ENCODE peak calls at places on chromosome 10, in nine cellular contexts. H is activated gamma-delta T cell treated with Interleukin-2 at 50 U/mL for 16 hours; O is H9; B is HTR-8/SVneo; P is activated naive CD4-positive, alpha-beta T cell; Y is DMS79; X is bronchial epithelial cell; D is T-helper 9 cell; S is T1000. G is an unnamed sample.
A peak's percentile ranks its signal among the peaks of the same experiment; 100 is the strongest.

GRCh38 chr10:4396401-4397283 is 429.4 kb upstream of the AKR1E2 start:
- DNase-seq in H (no peak), O (no peak), B (no peak), P (no peak), Y (no peak), X (no peak), D (no peak), S (no peak), G (no peak)

GRCh38 chr10:124012066-124012465 is 81.3 kb downstream of the CHST15 start:
- DNase-seq in H (no peak), O (no peak), B (no peak), P (no peak), Y (no peak), X (no peak), D (no peak), S (no peak), G (no peak)

GRCh38 chr10:26407406-26407969 is 30.7 kb upstream of the APBB1IP start:
- DNase-seq in H (no peak), O (no peak), B (no peak), P (no peak), Y (no peak), X (peak; percentile 37), D (no peak), S (peak; percentile 93), G (no peak)

GRCh38 chr10:80535671-80536360 is 1.9 kb upstream of the SH2D4B start:
- DNase-seq in H (peak; percentile 72), O (peak; percentile 79), B (no peak), P (peak; percentile 57), Y (peak; percentile 27), X (peak; percentile 37), D (peak; percentile 66), S (no peak), G (no peak)

GRCh38 chr10:101682172-101682825 is 12.7 kb downstream of the FBXW4 start:
- DNase-seq in H (no peak), O (no peak), B (no peak), P (no peak), Y (no peak), X (no peak), D (no peak), S (no peak), G (no peak)

GRCh38 chr10:11793762-11794479 is 29.2 kb upstream of the PROSER2 start:
- DNase-seq in H (no peak), O (no peak), B (peak; percentile 84), P (no peak), Y (no peak), X (peak; percentile 90), D (no peak), S (peak; percentile 73), G (no peak)

GRCh38 chr10:110865184-110865803 is 6.4 kb upstream of the PDCD4 start:
- DNase-seq in H (no peak), O (no peak), B (peak; percentile 20), P (no peak), Y (no peak), X (peak; percentile 74), D (no peak), S (no peak), G (no peak)

GRCh38 chr10:82402901-82403300 is 527.9 kb downstream of the NRG3 start:
- DNase-seq in H (no peak), O (no peak), B (no peak), P (no peak), Y (no peak), X (no peak), D (no peak), S (no peak), G (no peak)

GRCh38 chr10:57961487-57961886 is 306.2 kb downstream of the IPMK start:
- DNase-seq in H (no peak), O (no peak), B (no peak), P (no peak), Y (no peak), X (no peak), D (no peak), S (no peak), G (no peak)

GRCh38 chr10:124643281-124644009 is 100.7 kb downstream of the FAM53B start:
- DNase-seq in H (no peak), O (no peak), B (no peak), P (no peak), Y (no peak), X (no peak), D (no peak), S (no peak), G (no peak)

GRCh38 chr10:101959349-101959916 is 96.5 kb downstream of the ARMH3 start:
- DNase-seq in H (no peak), O (no peak), B (no peak), P (no peak), Y (no peak), X (no peak), D (no peak), S (no peak), G (no peak)

GRCh38 chr10:17200035-17200884 is 1.2 kb downstream of the TRDMT1 start:
- DNase-seq in H (no peak), O (no peak), B (no peak), P (no peak), Y (no peak), X (no peak), D (no peak), S (no peak), G (no peak)

G was measured in epithelial cell of prostate.